ENCODE peak calls at places on chromosomes 7 and 10, in nine cellular contexts. E is AG04450, S is psoas muscle, X is BE2C, R is cardiac fibroblast, D is ovary, V is heart right ventricle, P is gastrocnemius medialis, Z is coronary artery. Q is an unnamed sample.

GRCh38 chr7:40471891-40472290 is 337.1 kb downstream of the SUGCT start:
- DNase-seq in E (no peak), S (no peak), X (no peak), R (no peak), D (no peak), V (no peak), P (no peak), Z (no peak), Q (no peak)

GRCh38 chr7:128937647-128938523 is at the start of gene IRF5:
- DNase-seq in E (no peak), S (no peak), X (no peak), R (no peak), D (no peak), V (peak), P (no peak), Z (no peak), Q (no peak)

GRCh38 chr10:49594594-49594993 is 15.5 kb upstream of the SLC18A3 start:
- DNase-seq in E (peak), S (no peak), X (peak), R (peak), D (peak), V (no peak), P (no peak), Z (no peak), Q (peak)

GRCh38 chr7:70408891-70409290 is 723.1 kb upstream of the GALNT17 start:
- DNase-seq in E (no peak), S (no peak), X (no peak), R (no peak), D (no peak), V (no peak), P (no peak), Z (no peak), Q (no peak)

GRCh38 chr7:51229106-51229537 is 87.5 kb downstream of the COBL start:
- DNase-seq in E (no peak), S (no peak), X (no peak), R (no peak), D (no peak), V (no peak), P (no peak), Z (peak), Q (no peak)

GRCh38 chr7:21261627-21262564 is 166.0 kb upstream of the SP4 start:
- DNase-seq in E (no peak), S (no peak), X (peak), R (peak), D (no peak), V (no peak), P (no peak), Z (no peak), Q (no peak)

GRCh38 chr7:138889566-138889965 is 91.6 kb upstream of the ATP6V0A4 start:
- DNase-seq in E (no peak), S (no peak), X (no peak), R (peak), D (no peak), V (no peak), P (no peak), Z (no peak), Q (no peak)

GRCh38 chr7:77759294-77759889 is 38.8 kb downstream of the TMEM60 start:
- DNase-seq in E (peak), S (no peak), X (peak), R (peak), D (peak), V (no peak), P (peak), Z (no peak), Q (no peak)

GRCh38 chr10:75712241-75712880 is 280.9 kb downstream of the LRMDA start:
- DNase-seq in E (no peak), S (peak), X (no peak), R (no peak), D (no peak), V (peak), P (no peak), Z (no peak), Q (no peak)

GRCh38 chr10:46555713-46556514 is 544 bp downstream of the GPRIN2 start:
- DNase-seq in E (no peak), S (peak), X (peak), R (no peak), D (peak), V (no peak), P (peak), Z (peak), Q (no peak)

GRCh38 chr10:46555366-46555712 is 1.1 kb downstream of the GPRIN2 start:
- DNase-seq in E (no peak), S (peak), X (peak), R (no peak), D (peak), V (no peak), P (no peak), Z (no peak), Q (no peak)

GRCh38 chr10:46558141-46558410 is 1.6 kb upstream of the GPRIN2 start:
- DNase-seq in E (no peak), S (no peak), X (no peak), R (no peak), D (no peak), V (no peak), P (no peak), Z (no peak), Q (no peak)

GRCh38 chr10:46557319-46558140 is 1.1 kb upstream of the GPRIN2 start:
- DNase-seq in E (no peak), S (peak), X (peak), R (no peak), D (peak), V (no peak), P (peak), Z (peak), Q (no peak)

DNA sequence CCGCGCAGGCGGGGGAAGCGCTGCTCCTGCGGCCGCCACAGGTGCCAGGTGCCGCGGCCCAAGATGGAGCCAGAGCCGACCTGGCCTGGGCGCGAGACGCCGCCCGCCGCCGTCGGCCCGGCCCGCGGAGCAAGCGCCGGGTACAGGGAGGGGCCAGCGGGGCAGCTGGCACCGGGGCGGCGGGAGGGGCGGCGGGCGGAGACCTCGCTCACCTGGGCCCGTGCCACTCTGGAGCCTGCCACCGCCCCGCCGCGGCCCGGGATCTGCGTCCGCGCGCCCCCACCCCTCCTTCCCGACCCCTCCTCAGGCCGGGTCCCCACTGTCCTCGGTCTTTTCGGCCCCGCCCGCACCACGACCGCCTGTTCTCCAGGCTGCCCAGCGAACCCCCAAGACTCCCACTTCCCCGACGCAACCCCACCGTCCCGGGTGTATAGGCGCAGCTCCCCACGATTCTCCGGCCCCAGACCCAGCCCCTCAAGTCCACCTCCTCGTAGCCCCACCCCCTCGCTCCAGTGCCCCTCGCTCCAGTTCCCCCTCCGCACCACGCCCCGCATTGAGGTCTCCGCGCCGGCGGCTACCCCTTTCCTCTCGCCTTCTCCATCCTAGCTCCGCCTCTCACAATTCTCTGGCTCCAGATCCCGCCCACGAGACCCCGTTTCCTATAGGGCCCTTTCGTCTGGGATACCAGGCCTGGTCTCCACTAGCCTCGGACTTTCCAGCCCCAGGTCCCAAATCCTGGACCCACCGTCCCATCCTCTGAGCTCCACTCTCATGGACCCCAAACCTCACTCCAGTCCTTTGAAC is at the start of gene GPRIN2:
- DNase-seq in E (no peak), S (peak), X (peak), R (no peak), D (peak), V (no peak), P (no peak), Z (peak), Q (no peak)
- H3K4me3 ChIP-seq in E (peak), S (peak), X (no peak), R (peak), D (peak), V (peak), P (peak), Z (peak), Q (peak)

GRCh38 chr7:88344956-88345832 is 38.5 kb upstream of the STEAP4 start:
- DNase-seq in E (peak), S (peak), X (peak), R (peak), D (no peak), V (peak), P (no peak), Z (no peak), Q (no peak)
- TF ChIP-seq CTCF in E (peak), S (peak), X (peak), R (peak), D (no peak), V (peak), P (peak), Z (no peak), Q (peak)

DNA sequence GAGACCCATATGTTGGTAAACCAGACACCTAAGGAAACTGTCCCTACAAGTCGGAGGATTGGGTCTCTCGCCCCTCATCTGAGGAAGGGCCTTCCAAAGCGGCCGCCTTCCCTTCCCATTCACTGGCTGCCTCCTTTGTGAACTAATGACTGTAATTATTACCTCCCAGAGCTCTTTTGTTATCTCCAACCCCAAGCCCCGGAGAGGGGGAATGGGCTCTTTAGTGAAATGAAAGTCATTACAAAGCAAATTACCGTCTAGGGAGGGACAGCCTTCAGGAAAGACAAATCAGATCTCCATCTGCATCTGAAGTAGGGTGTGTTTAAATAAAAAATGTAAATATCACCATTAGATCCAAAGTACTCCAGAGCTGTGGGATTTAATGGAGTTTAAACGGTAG is 2.6 kb upstream of the GAD2 start:
- DNase-seq in E (no peak), S (no peak), X (no peak), R (no peak), D (no peak), V (no peak), P (no peak), Z (no peak), Q (no peak)
- H3K4me3 ChIP-seq in E (no peak), S (no peak), X (no peak), R (no peak), D (no peak), V (no peak), P (no peak), Z (no peak), Q (no peak)

DNA sequence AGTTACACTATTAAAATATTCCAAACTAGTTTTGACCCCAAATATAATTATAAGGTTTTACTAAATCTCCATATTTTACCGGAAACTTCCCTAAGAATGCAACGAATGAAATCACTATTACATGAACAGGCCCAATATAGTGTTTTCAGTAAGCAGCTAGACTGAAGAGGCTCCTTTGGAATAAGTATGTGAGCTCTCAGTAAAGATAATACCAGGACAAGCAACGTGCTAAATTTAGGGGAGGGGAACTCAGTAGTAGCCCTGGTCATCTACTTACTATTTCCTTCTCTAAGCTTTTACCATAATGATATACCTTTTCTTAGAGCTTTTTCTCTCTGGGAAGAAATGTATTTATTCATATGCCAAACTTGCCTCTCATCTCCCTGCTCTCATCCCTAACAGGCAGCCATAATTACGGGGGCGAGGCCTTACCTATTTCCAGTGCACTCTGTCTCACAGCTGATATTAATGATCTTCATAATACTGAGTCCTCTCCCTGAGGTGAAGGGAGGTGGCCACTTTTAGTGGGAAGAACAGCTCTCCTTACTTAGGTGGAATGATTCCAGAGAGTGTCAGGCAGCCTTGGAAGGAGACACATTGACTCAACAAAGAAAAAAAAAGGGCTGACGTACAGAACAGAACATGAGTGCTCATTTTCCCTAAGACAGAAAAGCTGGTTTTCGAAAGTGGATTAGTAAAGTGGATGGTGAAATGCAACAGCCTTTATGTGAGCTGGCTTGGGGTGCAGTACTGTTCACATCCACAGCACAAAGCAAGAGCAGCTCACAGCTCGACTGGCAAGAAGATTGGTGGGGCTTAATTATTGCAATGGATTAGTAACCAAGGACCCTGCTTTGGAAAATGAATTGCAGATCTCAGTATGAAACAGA is 165.4 kb downstream of the GLI3 start:
- DNase-seq in E (no peak), S (no peak), X (no peak), R (peak), D (no peak), V (no peak), P (no peak), Z (no peak), Q (no peak)
- TF ChIP-seq CTCF in E (peak), S (no peak), X (no peak), R (peak), D (no peak), V (no peak), P (no peak), Z (no peak), Q (peak)

GRCh38 chr7:155305251-155305904 is 7.7 kb downstream of the INSIG1 start:
- DNase-seq in E (no peak), S (no peak), X (no peak), R (no peak), D (no peak), V (no peak), P (no peak), Z (no peak), Q (no peak)
- H3K4me3 ChIP-seq in E (no peak), S (no peak), X (no peak), R (no peak), D (no peak), V (no peak), P (no peak), Z (no peak), Q (no peak)

GRCh38 chr7:86975914-86976313 is 83.5 kb downstream of the ELAPOR2 start:
- DNase-seq in E (no peak), S (no peak), X (no peak), R (no peak), D (no peak), V (no peak), P (no peak), Z (no peak), Q (no peak)
- TF ChIP-seq CTCF in E (no peak), S (no peak), X (no peak), R (no peak), D (no peak), V (no peak), P (no peak), Z (no peak), Q (no peak)

DNA sequence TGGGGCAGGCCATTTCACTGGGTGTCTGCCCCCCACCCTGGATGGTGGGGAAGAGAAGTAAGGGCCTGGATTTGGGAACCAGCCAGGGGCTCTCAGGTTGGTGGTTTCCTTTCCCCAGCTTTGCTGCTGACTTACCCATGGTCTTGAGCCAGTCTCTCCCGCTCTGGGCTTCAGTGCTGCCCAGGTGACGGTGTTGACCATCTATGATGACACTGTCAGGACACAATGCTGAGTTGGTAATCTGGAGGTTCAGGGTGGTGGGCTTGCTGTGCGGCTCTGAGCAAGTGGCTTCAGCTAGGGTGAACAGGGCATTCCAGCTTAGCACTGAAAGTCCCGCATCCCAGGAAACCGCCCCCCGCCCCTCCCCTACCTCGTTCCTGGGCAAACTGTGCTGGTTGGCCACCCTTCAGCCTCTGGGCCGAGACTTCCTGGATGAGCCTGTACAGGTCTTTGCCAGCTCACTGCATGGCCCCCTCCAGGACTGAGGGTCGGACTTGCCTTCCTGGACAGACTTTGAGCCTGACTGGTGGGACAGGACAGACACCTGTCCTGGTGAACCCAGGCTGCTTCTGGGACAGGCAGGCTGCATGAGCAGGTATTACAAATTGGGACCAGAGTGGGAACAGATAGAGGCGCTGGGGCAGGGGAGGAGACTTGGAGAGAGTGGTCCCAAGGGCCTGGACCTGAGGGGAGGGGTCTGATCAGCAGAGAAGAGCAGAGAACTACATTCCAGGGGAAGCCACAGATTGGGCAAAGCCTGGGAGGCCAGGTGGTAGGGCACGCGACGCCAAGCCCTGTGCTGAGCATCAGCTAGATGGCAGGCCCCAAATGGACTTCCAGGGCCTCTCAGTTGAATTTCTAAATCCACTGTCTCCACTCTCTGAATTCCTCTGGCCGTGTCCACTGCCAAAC is 19.9 kb upstream of the ZMIZ1 start:
- DNase-seq in E (no peak), S (no peak), X (no peak), R (no peak), D (no peak), V (no peak), P (no peak), Z (peak), Q (no peak)
- H3K4me3 ChIP-seq in E (no peak), S (no peak), X (no peak), R (no peak), D (no peak), V (peak), P (no peak), Z (no peak), Q (no peak)

Q was measured in epithelial cell of proximal tubule.